ENCODE peak calls at places on chromosomes 5 and 9, in eight cellular contexts. I is IMR-90, A is upper lobe of left lung, K is dorsolateral prefrontal cortex, B is left ventricle myocardium inferior, T is tibial artery, O is A549, M is NB4. E is an unnamed sample.

GRCh38 chr5:119393201-119393691 is 37.4 kb downstream of the TNFAIP8 start:
- DNase-seq in I (no peak), A (no peak), K (no peak), B (no peak), T (no peak), O (no peak), M (no peak), E (peak)

GRCh38 chr5:78809444-78809843 is 160.9 kb upstream of the LHFPL2 start:
- DNase-seq in I (no peak), A (no peak), K (no peak), B (no peak), T (no peak), O (no peak), M (no peak), E (no peak)

GRCh38 chr5:98796197-98796972 is 22.9 kb downstream of the RGMB start:
- DNase-seq in I (peak), A (no peak), K (no peak), B (no peak), T (no peak), O (peak), M (peak), E (peak)

GRCh38 chr9:68523367-68523936 is 17.2 kb downstream of the TMEM252 start:
- DNase-seq in I (no peak), A (no peak), K (no peak), B (no peak), T (no peak), O (no peak), M (no peak), E (no peak)

GRCh38 chr5:53917095-53917494 is 356.7 kb downstream of the NDUFS4 start:
- DNase-seq in I (peak), A (no peak), K (no peak), B (no peak), T (no peak), O (peak), M (no peak), E (peak)

GRCh38 chr5:77241444-77241843 is 31.0 kb downstream of the PDE8B start:
- DNase-seq in I (no peak), A (no peak), K (no peak), B (no peak), T (no peak), O (no peak), M (no peak), E (no peak)

GRCh38 chr9:135227641-135228251 is 140.3 kb downstream of the OLFM1 start:
- DNase-seq in I (no peak), A (no peak), K (no peak), B (peak), T (no peak), O (no peak), M (no peak), E (no peak)

GRCh38 chr9:96651626-96652025 is 3.5 kb downstream of the PRXL2C start:
- DNase-seq in I (peak), A (no peak), K (no peak), B (no peak), T (no peak), O (peak), M (peak), E (peak)

GRCh38 chr5:179275381-179275878 is 69.8 kb downstream of the ADAMTS2 start:
- DNase-seq in I (no peak), A (no peak), K (no peak), B (no peak), T (no peak), O (no peak), M (no peak), E (no peak)

GRCh38 chr5:10704949-10705621 is 55.9 kb downstream of the DAP start:
- DNase-seq in I (peak), A (no peak), K (no peak), B (no peak), T (no peak), O (no peak), M (peak), E (peak)

GRCh38 chr5:143554194-143554717 is 150.8 kb upstream of the NR3C1 start:
- DNase-seq in I (peak), A (no peak), K (no peak), B (no peak), T (no peak), O (peak), M (peak), E (peak)

GRCh38 chr5:73754254-73754653 is 128.3 kb downstream of the ARHGEF28 start:
- DNase-seq in I (no peak), A (no peak), K (no peak), B (no peak), T (no peak), O (no peak), M (no peak), E (no peak)

GRCh38 chr5:52457808-52458207 is 329.9 kb upstream of the ITGA1 start:
- DNase-seq in I (no peak), A (no peak), K (no peak), B (no peak), T (no peak), O (no peak), M (no peak), E (no peak)

GRCh38 chr9:100277166-100277979 is 75.4 kb downstream of the TEX10 start:
- DNase-seq in I (peak), A (no peak), K (no peak), B (no peak), T (no peak), O (no peak), M (peak), E (peak)

GRCh38 chr5:154366353-154366752 is 79.4 kb upstream of the SAP30L start:
- DNase-seq in I (peak), A (no peak), K (no peak), B (no peak), T (no peak), O (no peak), M (no peak), E (peak)

GRCh38 chr5:74415695-74416102 is 224.8 kb downstream of the ENC1 start:
- DNase-seq in I (no peak), A (no peak), K (no peak), B (no peak), T (no peak), O (no peak), M (no peak), E (no peak)

GRCh38 chr5:53123702-53124101 is 14.1 kb upstream of the MOCS2 start:
- DNase-seq in I (peak), A (no peak), K (no peak), B (no peak), T (no peak), O (no peak), M (no peak), E (peak)

GRCh38 chr5:168413596-168413995 is 72.7 kb upstream of the RARS1 start:
- DNase-seq in I (no peak), A (no peak), K (no peak), B (no peak), T (no peak), O (no peak), M (no peak), E (no peak)

GRCh38 chr5:178866946-178867345 is 7.2 kb downstream of the ZNF354B start:
- DNase-seq in I (no peak), A (no peak), K (no peak), B (no peak), T (no peak), O (no peak), M (peak), E (peak)

GRCh38 chr5:65152131-65152530 is 329.6 kb downstream of the ADAMTS6 start:
- DNase-seq in I (peak), A (no peak), K (no peak), B (no peak), T (no peak), O (peak), M (no peak), E (peak)

GRCh38 chr5:178312900-178313299 is 80.3 kb upstream of the PHYKPL start:
- DNase-seq in I (no peak), A (peak), K (no peak), B (no peak), T (no peak), O (no peak), M (peak), E (peak)

GRCh38 chr5:127001621-127002296 is 28.6 kb downstream of the MARCHF3 start:
- DNase-seq in I (peak), A (no peak), K (no peak), B (no peak), T (no peak), O (peak), M (no peak), E (peak)

GRCh38 chr5:130402906-130403305 is 498.6 kb downstream of the CHSY3 start:
- DNase-seq in I (no peak), A (no peak), K (no peak), B (no peak), T (no peak), O (no peak), M (no peak), E (no peak)

GRCh38 chr5:58076473-58077257 is 383.2 kb downstream of the PLK2 start:
- DNase-seq in I (no peak), A (no peak), K (no peak), B (no peak), T (no peak), O (no peak), M (no peak), E (no peak)

DNA sequence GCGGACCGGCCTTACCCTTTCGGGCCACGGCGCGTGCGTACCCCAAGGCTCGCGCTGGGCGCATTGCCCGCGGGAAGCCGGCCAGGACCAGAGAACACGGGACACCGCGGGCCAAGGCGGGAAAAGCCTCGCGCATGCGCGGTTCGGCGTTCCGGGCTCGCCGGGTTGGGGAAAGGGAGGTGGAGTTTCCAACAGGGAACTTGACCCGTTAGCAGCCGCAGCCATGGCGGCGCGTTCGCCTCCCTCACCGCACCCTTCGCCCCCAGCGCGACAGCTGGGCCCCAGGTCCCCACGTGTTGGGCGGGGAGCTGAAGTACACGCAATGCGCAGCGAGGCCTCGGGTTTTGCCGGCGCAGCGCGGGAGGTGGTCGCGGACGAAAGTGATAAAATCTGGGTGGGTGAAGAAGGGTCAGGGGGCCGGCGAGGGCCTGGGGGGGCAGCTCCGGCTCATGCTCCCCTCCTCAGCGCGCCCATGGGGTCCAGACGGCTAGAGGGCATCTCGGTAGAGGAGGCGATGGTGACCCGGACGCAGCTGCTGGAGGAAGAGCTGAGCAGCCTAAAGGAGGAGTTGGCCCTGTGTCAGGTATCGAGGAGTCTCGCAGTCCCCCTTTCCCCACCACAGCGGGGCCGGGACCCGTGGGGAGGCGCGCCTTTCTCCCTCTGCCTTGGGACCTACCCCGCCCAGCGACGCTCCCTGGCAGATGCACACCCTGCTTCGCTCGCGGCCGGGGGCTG is at the start of gene CNTLN:
- DNase-seq in I (peak), A (peak), K (peak), B (peak), T (peak), O (peak), M (peak), E (peak)
- H3K4me3 ChIP-seq in I (peak), A (peak), K (peak), B (peak), T (peak), O (peak), M (peak), E (peak)

GRCh38 chr5:81513982-81514381 is 120.0 kb upstream of the ACOT12 start:
- DNase-seq in I (peak), A (no peak), K (no peak), B (no peak), T (no peak), O (peak), M (peak), E (peak)
- TF ChIP-seq CTCF in I (peak), A (no peak), K (peak), B (peak), T (peak), O (peak), M (no peak), E (peak)

GRCh38 chr9:129213551-129213950 is 35.5 kb upstream of the IER5L start:
- DNase-seq in I (no peak), A (no peak), K (peak), B (no peak), T (no peak), O (no peak), M (no peak), E (no peak)
- H3K4me3 ChIP-seq in I (no peak), A (no peak), K (no peak), B (no peak), T (no peak), O (no peak), M (no peak), E (no peak)

GRCh38 chr9:16290169-16290568 is 580.3 kb downstream of the BNC2 start:
- DNase-seq in I (no peak), A (no peak), K (no peak), B (no peak), T (no peak), O (no peak), M (peak), E (no peak)
- TF ChIP-seq CTCF in I (no peak), A (no peak), K (no peak), B (no peak), T (no peak), O (no peak), M (peak), E (no peak)

DNA sequence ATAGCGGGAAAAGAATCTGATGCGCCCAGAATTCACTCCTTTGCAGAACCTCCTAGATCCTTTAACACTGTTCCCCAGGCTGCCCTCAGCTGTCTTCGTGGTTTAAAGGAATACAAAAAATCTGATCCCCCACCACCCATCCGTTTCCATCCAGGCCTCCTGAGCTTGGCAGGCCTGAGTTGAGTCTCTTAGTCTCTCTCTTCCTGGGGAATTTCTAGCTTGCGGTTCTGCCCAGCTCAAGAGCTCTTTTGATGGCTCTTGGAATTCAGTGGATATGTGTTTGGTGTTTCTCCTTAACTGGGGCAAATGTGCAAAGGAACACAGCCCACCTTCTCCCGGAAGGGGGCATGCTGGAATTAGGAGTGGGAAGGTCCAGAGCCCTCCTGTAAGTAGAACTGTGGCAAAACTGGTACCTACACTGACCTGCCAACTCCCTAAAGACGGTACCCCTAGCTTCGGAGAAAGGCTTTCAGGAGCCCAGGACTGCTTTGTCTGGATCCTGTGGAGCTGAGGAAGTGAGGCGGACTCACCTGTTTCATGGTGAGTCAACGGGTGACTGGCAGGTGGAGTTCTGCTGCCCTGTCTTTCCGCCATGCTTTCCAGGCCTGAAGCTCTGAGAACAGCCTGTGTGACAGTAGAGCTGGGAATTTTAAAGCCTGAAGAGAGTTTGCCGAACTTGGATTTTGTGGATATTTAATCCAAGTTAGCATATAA is 1.8 kb downstream of the DMRT3 start:
- DNase-seq in I (no peak), A (no peak), K (no peak), B (no peak), T (no peak), O (no peak), M (no peak), E (no peak)
- H3K4me3 ChIP-seq in I (no peak), A (no peak), K (peak), B (no peak), T (no peak), O (no peak), M (no peak), E (no peak)